ENCODE peak calls at places on chromosomes 11 and 22, in five cellular contexts. B is HCT116, A is right atrium auricular region, M is cardiac muscle cell, W is IMR-90. T is an unnamed sample.

GRCh38 chr22:26756675-26757293 is 99.4 kb downstream of the MIAT start:
- DNase-seq in B (peak), A (peak), M (peak), W (peak), T (peak)

GRCh38 chr11:35135222-35135621 is 3.7 kb upstream of the CD44 start:
- DNase-seq in M (no peak), W (no peak), B (no peak), A (no peak), T (no peak)

GRCh38 chr11:121864660-121865059 is 251.4 kb downstream of the BLID start:
- DNase-seq in W (no peak), B (no peak), M (no peak), A (no peak), T (no peak)

GRCh38 chr22:19757140-19757984 is 3.2 kb upstream of the TBX1 start:
- DNase-seq in M (no peak), A (no peak), W (no peak), B (no peak), T (no peak)

GRCh38 chr11:119148855-119149370 is at the start of gene ABCG4:
- DNase-seq in M (peak), W (no peak), A (no peak), B (no peak), T (no peak)

GRCh38 chr22:19287889-19288288 is 3.6 kb downstream of the CLTCL1 start:
- DNase-seq in M (no peak), B (no peak), W (peak), A (no peak), T (peak)

GRCh38 chr22:35930933-35931332 is 97.7 kb downstream of the RBFOX2 start:
- DNase-seq in B (peak), M (peak), W (peak), A (no peak), T (peak)

GRCh38 chr22:46455453-46455852 is 82.0 kb downstream of the CELSR1 start:
- DNase-seq in M (no peak), W (no peak), B (no peak), A (no peak), T (no peak)

GRCh38 chr11:84780689-84781293 is 846.4 kb downstream of the DLG2 start:
- DNase-seq in B (peak), W (peak), A (no peak), M (peak), T (peak)

GRCh38 chr22:29397791-29398190 is 9.4 kb upstream of the AP1B1 start:
- DNase-seq in M (no peak), W (no peak), A (no peak), B (no peak), T (no peak)

GRCh38 chr22:38298312-38299000 is 18.8 kb downstream of the CSNK1E start:
- DNase-seq in W (peak), B (peak), A (no peak), M (no peak), T (peak)

GRCh38 chr11:82174610-82175009 is 559.1 kb downstream of the FAM181B start:
- DNase-seq in M (no peak), A (no peak), W (no peak), B (no peak), T (no peak)

GRCh38 chr11:35009191-35009940 is 92.9 kb downstream of the PDHX start:
- DNase-seq in B (peak), M (no peak), A (no peak), W (peak), T (peak)

GRCh38 chr11:133945087-133945974 is 11.4 kb downstream of the IGSF9B start:
- DNase-seq in W (peak), M (no peak), A (peak), B (no peak), T (no peak)

GRCh38 chr11:128420277-128420676 is 167.1 kb downstream of the ETS1 start:
- DNase-seq in A (no peak), M (no peak), B (no peak), W (no peak), T (no peak)

GRCh38 chr22:47307326-47307725 is 544.9 kb downstream of the TBC1D22A start:
- DNase-seq in M (no peak), B (no peak), W (peak), A (no peak), T (peak)

GRCh38 chr11:95835351-95835750 is 45.1 kb downstream of the CEP57 start:
- DNase-seq in W (peak), M (no peak), A (no peak), B (no peak), T (no peak)

GRCh38 chr11:80980221-80980620 is 1539.4 kb upstream of the TENM4 start:
- DNase-seq in M (no peak), W (no peak), B (no peak), A (no peak), T (no peak)

GRCh38 chr11:74278721-74279148 is 32.7 kb downstream of the P4HA3 start:
- DNase-seq in M (no peak), B (no peak), A (peak), W (peak), T (peak)

GRCh38 chr22:20584872-20585639 is 77.6 kb downstream of the MED15 start:
- DNase-seq in W (no peak), B (no peak), M (no peak), A (no peak), T (no peak)

DNA sequence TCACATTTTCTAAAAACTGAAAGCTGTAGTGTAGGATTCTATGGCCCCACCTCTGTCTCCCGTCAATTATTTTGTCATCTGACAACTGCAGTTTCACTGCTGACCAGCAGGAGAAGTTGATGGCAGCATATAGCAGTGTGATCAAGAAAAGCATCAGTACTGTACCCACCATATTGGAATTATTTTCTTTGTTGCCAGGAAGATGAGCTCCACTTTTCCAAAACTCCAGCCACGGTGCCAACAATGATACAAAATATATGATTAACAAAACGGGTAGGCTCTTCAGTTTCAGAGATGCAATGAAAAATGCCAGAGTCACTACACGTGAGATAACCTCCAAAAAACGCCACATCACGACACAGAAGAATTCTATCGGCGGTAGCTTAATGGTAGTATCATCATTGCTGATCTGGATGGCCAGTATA is 41.3 kb downstream of the XKR3 start:
- DNase-seq in A (no peak), M (no peak), W (no peak), B (peak), T (no peak)
- TF ChIP-seq CTCF in A (peak), M (no peak), W (no peak), B (peak), T (peak)

DNA sequence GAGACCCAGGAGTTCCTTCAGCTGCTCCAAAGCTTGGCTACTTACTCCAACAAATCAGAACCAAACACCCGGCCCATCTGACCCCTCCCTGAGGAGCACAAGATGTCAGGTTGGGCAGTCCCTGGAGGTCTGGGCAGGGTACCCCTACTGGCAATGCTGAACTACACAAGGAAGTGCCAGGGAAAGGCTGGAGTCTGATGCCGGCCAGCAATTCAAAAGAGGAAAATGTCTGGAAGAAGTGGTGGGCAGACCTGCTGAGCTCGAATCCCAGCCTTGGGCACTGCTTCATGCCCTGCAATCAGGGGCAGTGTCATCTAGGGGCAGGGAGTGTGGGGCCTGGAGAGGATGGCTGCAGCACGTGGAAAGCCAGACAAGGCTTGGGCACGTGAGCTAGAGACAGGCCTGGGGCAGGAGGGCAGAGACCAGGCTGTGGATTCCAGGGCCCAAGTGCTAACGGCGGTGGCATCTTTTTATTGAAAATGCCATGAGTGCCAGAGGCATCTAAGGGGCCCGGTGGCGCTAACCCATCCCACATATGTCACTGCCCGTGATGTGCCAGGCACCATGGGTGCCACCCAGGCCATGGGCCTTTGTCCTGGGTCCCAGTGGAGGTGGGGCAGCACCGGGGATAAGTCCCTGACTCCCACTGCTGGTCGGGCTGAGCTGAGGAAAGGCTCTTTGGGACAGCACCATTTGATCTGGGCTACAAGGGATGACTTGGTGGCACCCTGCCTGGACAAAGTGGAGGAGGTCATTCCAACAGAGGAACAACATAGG is 97.9 kb upstream of the PITPNB start:
- DNase-seq in B (no peak), W (no peak), A (no peak), M (no peak), T (no peak)
- TF ChIP-seq CTCF in B (no peak), W (no peak), A (no peak), M (no peak), T (no peak)

GRCh38 chr11:64629103-64629502 is 38.1 kb downstream of the SLC22A12 start:
- DNase-seq in M (no peak), B (no peak), A (no peak), W (no peak), T (no peak)
- TF ChIP-seq CTCF in M (no peak), B (no peak), A (no peak), W (no peak), T (no peak)

GRCh38 chr11:77990981-77991380 is 3.5 kb downstream of the INTS4 start:
- DNase-seq in A (no peak), W (no peak), M (no peak), B (no peak), T (no peak)

GRCh38 chr11:77999446-77999845 is 5.0 kb upstream of the INTS4 start:
- DNase-seq in B (no peak), M (no peak), A (no peak), W (no peak), T (no peak)

GRCh38 chr11:78000193-78000592 is 5.7 kb upstream of the INTS4 start:
- DNase-seq in A (no peak), W (peak), M (peak), B (peak), T (peak)

GRCh38 chr11:77993902-77994301 is 566 bp downstream of the INTS4 start:
- DNase-seq in A (no peak), M (peak), B (no peak), W (no peak), T (no peak)

GRCh38 chr11:77994434-77995362 is at the start of gene INTS4:
- DNase-seq in W (peak), A (peak), B (peak), M (peak), T (peak)
- TF ChIP-seq CTCF in W (no peak), A (no peak), B (no peak), M (no peak), T (no peak)

GRCh38 chr11:45180158-45180887 is 33.9 kb downstream of the PRDM11 start:
- DNase-seq in A (no peak), W (no peak), B (peak), M (peak), T (peak)
- TF ChIP-seq CTCF in A (peak), W (peak), B (no peak), M (peak), T (peak)

GRCh38 chr11:76885390-76886097 is 24.8 kb downstream of the ACER3 start:
- DNase-seq in M (no peak), A (no peak), B (no peak), W (peak), T (no peak)

GRCh38 chr11:76878014-76878413 is 17.3 kb downstream of the ACER3 start:
- DNase-seq in M (no peak), W (no peak), A (no peak), B (no peak), T (no peak)

GRCh38 chr11:76880956-76881355 is 20.2 kb downstream of the ACER3 start:
- DNase-seq in M (no peak), A (no peak), W (no peak), B (no peak), T (no peak)

DNA sequence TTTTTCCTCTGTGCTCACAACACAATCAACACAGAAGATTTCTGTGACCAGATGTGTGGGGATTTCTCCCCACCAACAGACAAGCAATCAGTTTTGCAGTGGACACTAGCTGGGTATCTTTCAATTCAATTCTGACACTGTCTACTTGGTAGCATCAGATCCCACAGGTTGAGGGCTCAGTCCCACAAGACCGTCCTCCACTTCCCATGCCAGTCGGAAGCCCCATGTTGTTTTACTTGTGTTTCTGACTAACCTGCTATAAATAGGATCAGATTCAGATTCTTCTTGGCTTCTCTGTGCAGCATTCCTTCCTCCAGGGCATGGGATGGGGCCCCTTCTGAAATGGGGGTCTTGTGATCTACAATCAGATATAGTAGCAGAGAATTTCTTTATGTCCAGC is 19.6 kb downstream of the ACER3 start:
- DNase-seq in W (no peak), M (no peak), A (no peak), B (no peak), T (no peak)
- TF ChIP-seq CTCF in W (no peak), M (no peak), A (no peak), B (no peak), T (peak)

GRCh38 chr11:76566811-76567210 is 103.7 kb downstream of the LRRC32 start:
- DNase-seq in W (no peak), A (no peak), B (no peak), M (no peak), T (no peak)

GRCh38 chr11:76564400-76564799 is 106.1 kb downstream of the LRRC32 start:
- DNase-seq in A (no peak), W (no peak), M (no peak), B (no peak), T (no peak)

GRCh38 chr11:76568621-76569020 is 101.9 kb downstream of the LRRC32 start:
- DNase-seq in M (no peak), A (no peak), B (no peak), W (no peak), T (no peak)

GRCh38 chr11:76567261-76567660 is 103.3 kb downstream of the LRRC32 start:
- DNase-seq in W (no peak), A (no peak), B (no peak), M (no peak), T (no peak)

DNA sequence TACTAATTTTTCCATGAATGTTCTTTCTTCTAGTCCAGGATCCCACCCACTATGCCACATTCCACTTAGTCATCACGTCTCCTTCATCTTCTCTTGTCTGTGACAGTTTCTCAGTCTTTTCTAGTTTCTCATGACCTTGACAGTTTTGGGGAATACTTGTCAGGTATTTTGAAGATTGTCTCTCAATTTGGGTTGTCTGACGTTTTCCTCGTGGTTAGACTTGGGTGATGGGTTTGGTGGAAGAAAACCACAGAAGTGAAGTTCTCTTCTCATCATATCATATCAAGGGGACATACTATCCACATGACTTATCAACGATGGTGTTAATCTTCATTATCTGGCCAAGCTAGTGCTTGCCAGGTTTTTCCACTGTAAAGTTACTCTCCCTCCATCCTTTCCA is 102.4 kb downstream of the LRRC32 start:
- DNase-seq in M (no peak), B (no peak), A (no peak), W (no peak), T (no peak)
- TF ChIP-seq CTCF in M (no peak), B (no peak), A (no peak), W (no peak), T (no peak)